ENCODE peak calls at places on chromosomes 1 and 21, in six cellular contexts. W, Q, E, J, B and X are unnamed samples.

GRCh38 chr1:7104053-7104738 is 318.9 kb downstream of the CAMTA1 start:
- DNase-seq in W (no peak), Q (no peak), E (no peak), J (no peak), B (no peak), X (no peak)

GRCh38 chr21:42146251-42146805 is 72.6 kb upstream of the ABCG1 start:
- DNase-seq in W (no peak), Q (no peak), E (no peak), J (no peak), B (no peak), X (peak)

GRCh38 chr1:46515576-46515975 is 25.9 kb downstream of the DMBX1 start:
- DNase-seq in W (no peak), Q (no peak), E (no peak), J (no peak), B (no peak), X (no peak)

GRCh38 chr1:17039522-17039921 is 14.3 kb downstream of the SDHB start:
- DNase-seq in W (no peak), Q (no peak), E (no peak), J (no peak), B (no peak), X (no peak)

GRCh38 chr1:236951672-236952071 is 52.6 kb downstream of the MT1HL1 start:
- DNase-seq in W (no peak), Q (no peak), E (no peak), J (no peak), B (no peak), X (no peak)

GRCh38 chr1:235583511-235584001 is 66.0 kb downstream of the GNG4 start:
- DNase-seq in W (peak), Q (no peak), E (no peak), J (no peak), B (no peak), X (peak)

GRCh38 chr1:158819461-158820443 is 11.4 kb upstream of the MNDA start:
- DNase-seq in W (no peak), Q (no peak), E (peak), J (no peak), B (no peak), X (no peak)

GRCh38 chr1:219088778-219089557 is 84.7 kb upstream of the LYPLAL1 start:
- DNase-seq in W (peak), Q (peak), E (no peak), J (peak), B (peak), X (peak)

GRCh38 chr1:212073490-212073889 is 37.9 kb downstream of the DTL start:
- DNase-seq in W (no peak), Q (no peak), E (no peak), J (no peak), B (no peak), X (no peak)

GRCh38 chr1:10341062-10341600 is 57.7 kb upstream of the PGD start:
- DNase-seq in W (peak), Q (no peak), E (peak), J (no peak), B (no peak), X (no peak)

GRCh38 chr1:173475564-173476196 is 1.5 kb upstream of the PRDX6 start:
- DNase-seq in W (peak), Q (peak), E (peak), J (no peak), B (peak), X (no peak)

GRCh38 chr1:160167056-160167455 is 15.7 kb downstream of the ATP1A4 start:
- DNase-seq in W (peak), Q (no peak), E (no peak), J (no peak), B (no peak), X (no peak)

GRCh38 chr1:54996869-54997710 is 1.6 kb upstream of the BSND start:
- DNase-seq in W (peak), Q (peak), E (no peak), J (no peak), B (no peak), X (no peak)

GRCh38 chr21:15631342-15631741 is 98.4 kb upstream of the USP25 start:
- DNase-seq in W (peak), Q (peak), E (no peak), J (no peak), B (peak), X (no peak)

GRCh38 chr1:77655431-77655974 is 27.0 kb downstream of the ZZZ3 start:
- DNase-seq in W (no peak), Q (no peak), E (peak), J (no peak), B (no peak), X (no peak)

GRCh38 chr1:158179301-158180041 is 1.2 kb upstream of the CD1D start:
- DNase-seq in W (no peak), Q (no peak), E (peak), J (no peak), B (no peak), X (no peak)

GRCh38 chr1:54947540-54947939 is 32.9 kb upstream of the TMEM61 start:
- DNase-seq in W (no peak), Q (no peak), E (no peak), J (no peak), B (no peak), X (no peak)

GRCh38 chr1:200558866-200559459 is 61.6 kb downstream of the KIF14 start:
- DNase-seq in W (peak), Q (peak), E (peak), J (peak), B (peak), X (no peak)

GRCh38 chr1:99469641-99470040 is 176.3 kb upstream of the PALMD start:
- DNase-seq in W (no peak), Q (peak), E (no peak), J (no peak), B (no peak), X (no peak)

DNA sequence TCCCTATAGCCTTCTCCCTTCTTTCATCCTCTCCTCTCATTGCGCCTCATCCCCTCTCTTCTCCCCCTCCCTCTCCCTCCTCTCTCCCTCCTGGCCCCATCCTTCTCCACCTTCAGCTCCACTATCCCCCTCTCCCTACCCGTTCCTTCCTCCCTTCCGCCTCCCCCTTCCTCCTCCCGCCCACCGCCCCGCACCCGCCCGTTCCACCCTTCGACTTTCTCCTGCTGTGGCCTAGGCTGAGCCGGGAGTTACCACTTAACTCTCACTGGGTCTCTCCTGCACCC is 1.6 kb downstream of the NPR1 start:
- DNase-seq in W (no peak), Q (no peak), E (no peak), J (no peak), B (no peak), X (no peak)
- H3K4me3 ChIP-seq in W (no peak), Q (no peak), E (no peak), J (peak), B (no peak), X (peak)

GRCh38 chr1:213980906-213981305 is 6.9 kb upstream of the PROX1 start:
- DNase-seq in W (no peak), Q (no peak), E (no peak), J (no peak), B (no peak), X (no peak)

GRCh38 chr1:213983589-213984386 is 4.0 kb upstream of the PROX1 start:
- DNase-seq in W (no peak), Q (no peak), E (no peak), J (no peak), B (no peak), X (no peak)

GRCh38 chr1:213984387-213985180 is 3.2 kb upstream of the PROX1 start:
- DNase-seq in W (no peak), Q (no peak), E (no peak), J (no peak), B (no peak), X (no peak)

GRCh38 chr1:213982515-213982813 is 5.3 kb upstream of the PROX1 start:
- DNase-seq in W (no peak), Q (no peak), E (no peak), J (no peak), B (no peak), X (no peak)

GRCh38 chr1:213982814-213983588 is 4.8 kb upstream of the PROX1 start:
- DNase-seq in W (no peak), Q (no peak), E (no peak), J (no peak), B (no peak), X (no peak)
- H3K4me3 ChIP-seq in W (no peak), Q (peak), E (peak), J (peak), B (peak), X (peak)

DNA sequence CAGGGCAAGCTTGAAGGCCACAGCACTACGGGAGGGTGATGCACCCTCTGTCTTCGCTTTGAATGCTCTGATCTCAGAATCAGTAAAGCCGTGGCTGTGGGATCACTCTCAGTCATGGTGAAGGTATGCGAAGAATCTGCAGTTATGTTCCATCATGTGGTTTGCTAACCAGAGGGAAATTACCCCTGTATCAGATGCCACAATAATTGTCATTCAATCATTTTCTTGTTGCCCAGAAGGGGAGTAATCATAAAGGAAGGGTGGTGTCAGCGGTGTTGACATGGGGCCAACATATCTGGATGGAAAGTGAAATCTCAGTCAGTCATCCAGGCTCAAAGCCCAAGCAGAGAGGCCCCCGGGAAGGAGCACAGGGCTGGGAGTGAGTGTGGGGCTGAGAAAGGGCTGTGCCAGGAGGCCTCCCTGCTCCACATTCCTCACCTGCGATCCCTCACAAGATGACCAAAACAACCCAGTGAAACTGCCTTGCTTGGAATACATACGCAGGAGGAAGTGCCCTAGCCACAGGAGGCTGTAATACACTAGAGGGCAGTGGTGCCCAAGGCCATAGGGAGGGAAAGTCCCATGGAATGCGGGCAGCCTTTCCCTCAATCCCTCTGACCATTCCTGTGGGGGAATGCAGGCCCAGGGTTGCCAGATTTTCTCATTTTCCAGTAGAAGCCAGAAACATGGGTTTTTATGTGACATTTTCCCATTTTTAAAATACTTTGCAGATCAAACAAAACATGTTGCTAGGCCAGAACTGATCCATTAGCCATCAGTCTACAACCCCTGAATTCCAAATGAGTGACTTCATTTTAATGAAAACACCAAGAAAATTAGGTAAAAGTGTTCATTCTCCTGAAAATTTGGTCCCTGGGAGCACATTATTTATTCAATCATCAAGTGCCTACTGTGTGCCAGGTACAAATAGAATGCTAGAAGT is 95.7 kb upstream of the VANGL1 start:
- DNase-seq in W (peak), Q (peak), E (peak), J (no peak), B (peak), X (no peak)
- H3K4me3 ChIP-seq in W (no peak), Q (no peak), E (no peak), J (no peak), B (no peak), X (no peak)

DNA sequence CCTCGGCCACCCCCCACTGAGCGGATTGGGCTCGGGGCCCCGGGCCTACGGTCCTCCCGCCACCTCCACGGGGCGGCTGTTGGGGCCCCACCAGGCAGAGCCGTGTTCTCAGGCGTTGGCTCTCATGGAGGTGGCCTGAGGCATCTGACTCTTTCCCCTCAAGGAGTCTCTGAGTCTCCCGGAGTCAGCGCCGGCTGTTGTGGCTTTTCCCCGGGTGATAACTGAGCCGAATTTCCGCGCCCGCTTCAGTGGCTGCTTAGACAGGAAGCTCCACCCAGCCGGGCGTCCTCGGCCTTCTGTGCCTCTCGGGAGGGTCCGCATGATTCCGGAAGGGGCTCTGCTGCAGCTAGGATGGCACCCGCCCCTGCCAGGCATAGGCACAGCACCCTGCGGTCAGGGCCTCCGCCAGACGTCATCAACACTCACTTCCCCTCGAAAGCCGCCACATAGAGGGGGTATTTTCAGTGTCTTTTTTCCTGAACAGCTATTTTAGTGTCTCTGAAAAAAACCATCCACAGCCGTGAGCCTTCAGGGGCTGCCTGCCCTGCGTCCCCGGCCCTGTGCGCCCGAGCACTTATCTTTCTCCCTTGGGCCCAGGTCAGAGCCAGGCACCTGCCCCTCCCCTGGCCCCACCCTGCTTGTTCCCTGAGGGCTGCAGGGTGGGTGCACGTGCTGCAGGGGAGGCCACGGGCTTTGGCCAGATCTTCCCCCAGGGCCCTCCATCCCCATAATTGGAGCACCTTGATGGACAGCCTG is 72.9 kb downstream of the SKI start:
- DNase-seq in W (no peak), Q (no peak), E (peak), J (peak), B (peak), X (peak)
- H3K4me3 ChIP-seq in W (no peak), Q (no peak), E (peak), J (peak), B (no peak), X (peak)

DNA sequence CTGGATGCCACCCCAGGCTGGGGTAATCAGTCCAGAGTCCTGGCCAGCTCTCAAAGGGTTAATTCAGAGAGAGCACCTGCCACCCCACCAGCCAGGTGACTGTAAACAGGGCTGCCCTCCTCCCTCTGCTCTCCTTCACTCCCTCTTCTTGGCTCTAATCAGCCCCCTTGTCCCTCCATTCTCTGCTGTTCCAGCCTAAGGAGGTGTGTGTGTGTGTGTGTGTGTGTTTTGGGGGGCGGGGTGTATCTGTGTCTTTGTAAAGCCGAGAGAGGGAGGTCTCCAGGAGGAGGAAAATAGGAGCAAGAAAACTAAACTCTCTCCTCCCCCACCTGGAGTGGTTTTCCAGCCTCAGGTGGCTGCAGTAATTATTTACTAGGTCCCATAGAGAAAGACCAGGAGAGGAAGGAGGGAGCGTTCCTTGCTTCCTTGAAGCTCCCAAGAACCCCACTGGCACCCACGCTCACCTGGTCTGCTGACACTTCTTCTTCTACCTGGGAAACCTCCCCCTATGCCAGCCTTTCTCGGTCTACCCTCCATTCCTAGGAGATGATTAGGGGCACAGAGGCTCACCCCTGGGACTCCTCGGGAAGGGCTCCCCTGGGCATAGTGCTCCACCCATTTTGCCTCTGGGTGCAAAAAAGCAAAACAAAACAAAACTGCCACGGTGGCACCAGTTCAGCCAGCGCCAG is 12.8 kb downstream of the TRIM46 start:
- DNase-seq in W (no peak), Q (no peak), E (peak), J (no peak), B (no peak), X (no peak)
- H3K4me3 ChIP-seq in W (no peak), Q (no peak), E (no peak), J (no peak), B (no peak), X (peak)

DNA sequence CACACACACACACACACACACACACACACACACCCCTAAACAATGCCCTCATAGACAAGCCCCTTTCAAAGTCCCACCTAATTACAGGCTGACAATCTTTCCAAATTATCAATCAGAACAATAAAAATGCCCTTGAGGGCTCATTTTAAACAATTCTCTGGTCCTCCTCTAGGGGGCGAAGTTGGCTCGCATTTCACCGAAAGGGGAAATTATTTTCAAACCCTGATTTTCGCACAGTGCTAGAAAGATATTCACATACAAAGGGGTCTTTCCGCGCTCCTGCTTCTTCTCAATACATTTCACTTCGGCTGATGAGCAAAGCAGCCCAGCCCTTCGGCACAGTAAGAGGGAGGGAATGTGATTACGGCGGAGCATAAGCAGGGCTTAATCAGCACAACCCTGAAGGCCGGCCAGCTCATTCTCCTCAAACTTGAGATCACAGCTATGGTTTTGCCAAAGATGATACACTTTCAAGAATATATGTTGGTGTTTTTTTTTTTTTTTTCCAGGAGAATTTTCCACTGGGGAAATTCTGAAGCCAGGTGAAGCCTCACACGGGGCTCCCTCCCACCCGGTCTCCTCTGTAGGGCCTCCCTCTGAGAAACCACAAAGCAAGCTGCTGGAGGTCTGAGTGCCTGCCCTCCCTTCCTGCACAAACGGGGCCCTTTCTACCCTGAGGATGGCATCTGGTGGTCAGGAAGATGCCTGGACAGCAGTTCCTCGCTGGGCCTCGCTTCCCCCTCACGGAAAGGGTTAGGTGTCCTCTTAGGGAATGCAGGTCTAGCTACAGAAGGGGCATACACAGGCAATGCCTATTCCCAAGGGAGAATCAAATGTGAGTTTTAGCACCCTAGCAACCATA is 66.9 kb downstream of the GNG12 start:
- DNase-seq in W (peak), Q (peak), E (peak), J (peak), B (peak), X (no peak)
- H3K4me3 ChIP-seq in W (peak), Q (no peak), E (no peak), J (no peak), B (peak), X (peak)

GRCh38 chr1:242184955-242185354 is 186.1 kb upstream of the MAP1LC3C start:
- DNase-seq in W (no peak), Q (no peak), E (no peak), J (no peak), B (no peak), X (no peak)

DNA sequence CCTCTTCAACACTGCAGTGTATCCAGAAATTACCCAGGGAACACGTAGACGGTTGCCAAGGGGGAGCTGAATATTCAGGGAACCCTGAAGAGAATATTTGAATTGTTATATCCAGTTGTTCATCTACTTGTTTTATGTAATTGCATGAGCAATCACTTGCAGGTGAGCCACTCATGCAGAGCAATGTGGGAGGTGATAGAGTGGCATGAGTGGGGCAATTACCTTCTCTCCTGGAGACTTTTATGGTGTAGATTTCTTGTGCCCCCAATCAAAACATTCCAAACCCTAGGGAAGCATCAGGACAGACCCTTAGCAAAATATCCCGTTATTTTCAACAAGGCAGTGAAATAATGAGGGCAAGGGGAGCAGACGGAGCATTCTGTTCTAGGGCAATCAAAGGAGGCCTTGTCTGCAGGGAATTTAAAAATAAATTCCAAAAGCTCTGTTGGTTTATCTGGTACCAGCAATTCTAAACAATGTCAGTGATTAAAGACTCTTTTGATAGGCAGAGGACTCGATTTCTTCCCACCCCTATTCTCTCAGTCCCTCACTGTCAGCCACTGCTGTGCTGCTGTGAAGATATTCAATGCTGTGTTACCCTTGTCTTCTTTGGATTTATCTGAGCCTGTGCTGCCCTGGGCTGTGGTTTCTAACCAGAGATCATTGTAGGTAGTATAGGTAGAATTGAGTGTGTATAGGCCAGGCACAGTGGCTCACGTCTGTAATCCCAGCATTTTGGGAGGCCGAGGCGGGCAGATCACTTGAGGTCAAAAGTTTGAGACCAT is 180.2 kb upstream of the MAP1LC3C start:
- DNase-seq in W (no peak), Q (no peak), E (no peak), J (no peak), B (no peak), X (no peak)
- H3K4me3 ChIP-seq in W (no peak), Q (no peak), E (no peak), J (no peak), B (no peak), X (no peak)